ENCODE peak calls at places on chromosomes 2 and 18, in nine cellular contexts. R is OCI-LY7, X is ovary, A is AG04450, T is Panc1, C is A549, E is neural progenitor cell, L is mammary epithelial cell, B is GM12865. S is an unnamed sample.

GRCh38 chr2:5070257-5070656 is 621.9 kb upstream of the SOX11 start:
- DNase-seq in R (no peak), X (no peak), A (no peak), T (no peak), C (no peak), E (no peak), L (peak; percentile 24), B (no peak), S (no peak)

GRCh38 chr18:46402396-46402795 is 254.6 kb downstream of the LOXHD1 start:
- DNase-seq in R (no peak), X (no peak), A (no peak), T (no peak), C (no peak), E (no peak), L (no peak), B (no peak), S (no peak)

GRCh38 chr2:109069430-109070194 is 59.4 kb upstream of the SH3RF3 start:
- DNase-seq in R (no peak), X (no peak), A (no peak), T (no peak), C (no peak), E (peak; percentile 45), L (peak; percentile 73), B (no peak), S (no peak)

GRCh38 chr2:172285010-172285621 is 142.3 kb upstream of the ITGA6 start:
- DNase-seq in R (no peak), X (no peak), A (peak; percentile 27), T (no peak), C (no peak), E (peak; percentile 92), L (peak; percentile 28), B (no peak), S (peak; percentile 44)

GRCh38 chr18:12231986-12232385 is 22.2 kb upstream of the CIDEA start:
- DNase-seq in R (no peak), X (no peak), A (no peak), T (no peak), C (no peak), E (no peak), L (no peak), B (no peak), S (no peak)

GRCh38 chr2:224847961-224848850 is 132.0 kb upstream of the CCDC195 start:
- DNase-seq in R (no peak), X (peak; percentile 35), A (no peak), T (no peak), C (peak; percentile 4), E (no peak), L (peak; percentile 84), B (no peak), S (peak; percentile 39)

GRCh38 chr18:43661570-43661969 is 384.3 kb upstream of the SYT4 start:
- DNase-seq in R (peak; percentile 16), X (no peak), A (peak; percentile 55), T (peak; percentile 28), C (no peak), E (peak; percentile 53), L (peak; percentile 79), B (peak; percentile 58), S (peak; percentile 56)

GRCh38 chr2:15313657-15314056 is 247.5 kb downstream of the NBAS start:
- DNase-seq in R (peak; percentile 35), X (no peak), A (peak; percentile 18), T (no peak), C (no peak), E (no peak), L (peak; percentile 72), B (peak; percentile 55), S (no peak)

GRCh38 chr2:220936641-220937197 is 635.4 kb downstream of the EPHA4 start:
- DNase-seq in R (no peak), X (no peak), A (no peak), T (no peak), C (no peak), E (peak; percentile 20), L (no peak), B (no peak), S (no peak)

GRCh38 chr2:220930542-220931076 is 641.5 kb downstream of the EPHA4 start:
- DNase-seq in R (no peak), X (no peak), A (peak; percentile 85), T (no peak), C (no peak), E (no peak), L (no peak), B (no peak), S (peak; percentile 7)

GRCh38 chr2:220935789-220936321 is 636.2 kb downstream of the EPHA4 start:
- DNase-seq in R (no peak), X (no peak), A (no peak), T (no peak), C (no peak), E (no peak), L (no peak), B (peak; percentile 18), S (no peak)

GRCh38 chr2:220932041-220932440 is 640.1 kb downstream of the EPHA4 start:
- DNase-seq in R (no peak), X (no peak), A (no peak), T (no peak), C (no peak), E (no peak), L (no peak), B (no peak), S (no peak)

DNA sequence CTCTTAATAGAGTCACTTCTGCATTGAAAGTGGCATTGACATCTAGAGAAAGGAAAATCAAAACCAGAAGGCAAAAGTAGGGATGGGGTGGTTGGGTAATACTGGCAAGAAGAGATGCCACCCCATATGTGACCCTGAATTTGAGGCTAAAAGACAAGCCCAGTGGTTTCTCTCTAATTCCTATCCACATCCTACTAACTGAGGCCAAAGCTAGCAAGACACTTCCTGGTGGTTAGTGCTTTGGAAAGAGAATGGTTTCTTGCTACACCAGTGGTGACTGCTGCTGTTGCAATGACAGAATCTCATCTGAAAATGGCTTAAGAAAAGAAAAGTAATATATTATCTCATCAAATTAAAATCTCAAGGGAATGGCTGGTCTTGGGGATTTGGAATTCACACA is 640.6 kb downstream of the EPHA4 start:
- DNase-seq in R (no peak), X (no peak), A (no peak), T (no peak), C (no peak), E (no peak), L (no peak), B (no peak), S (no peak)
- H3K4me3 ChIP-seq in R (no peak overlapping the region), X (no peak overlapping the region), A (no peak overlapping the region), T (no peak overlapping the region), C (no peak overlapping the region), E (no peak overlapping the region), L (no peak overlapping the region), B (no peak overlapping the region), S (no peak overlapping the region)

GRCh38 chr2:75133621-75134020 is 65.7 kb downstream of the TACR1 start:
- DNase-seq in R (no peak), X (no peak), A (no peak), T (no peak), C (no peak), E (no peak), L (no peak), B (no peak), S (no peak)

GRCh38 chr2:75134802-75135201 is 64.5 kb downstream of the TACR1 start:
- DNase-seq in R (no peak), X (no peak), A (no peak), T (no peak), C (no peak), E (no peak), L (no peak), B (no peak), S (no peak)

GRCh38 chr2:75136001-75136400 is 63.3 kb downstream of the TACR1 start:
- DNase-seq in R (no peak), X (no peak), A (no peak), T (no peak), C (no peak), E (no peak), L (no peak), B (no peak), S (no peak)

DNA sequence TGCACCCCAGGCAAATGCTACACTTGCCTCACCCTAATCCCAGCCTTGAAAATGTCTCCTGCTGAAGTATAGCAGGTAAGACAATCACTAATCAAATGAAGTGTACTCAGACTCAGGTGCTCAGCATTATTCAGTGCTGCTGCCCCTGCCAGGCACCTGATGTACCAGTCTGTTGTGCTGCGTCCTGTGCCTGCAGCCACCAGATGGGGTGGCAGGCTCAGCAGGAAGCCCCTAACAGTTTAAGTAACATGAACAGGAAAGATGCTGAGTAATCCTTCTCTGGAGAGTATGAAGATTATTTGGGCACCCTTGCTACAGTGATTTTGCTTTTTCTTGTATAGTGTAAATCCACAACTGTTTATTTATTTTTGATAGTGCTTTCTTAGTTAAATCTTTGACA is 69.1 kb downstream of the TACR1 start:
- DNase-seq in R (peak; percentile 4), X (no peak), A (no peak), T (no peak), C (no peak), E (no peak), L (no peak), B (peak; percentile 24), S (no peak)
- TF ChIP-seq CTCF in R (peak; percentile 39), X (no peak), A (no peak), T (no peak), C (peak; percentile 8), E (no peak), L (no peak), B (no peak), S (peak; percentile 36)

GRCh38 chr18:22189431-22189830 is 20.0 kb downstream of the GATA6 start:
- DNase-seq in R (no peak), X (no peak), A (no peak), T (no peak), C (no peak), E (no peak), L (no peak), B (no peak), S (no peak)
- H3K4me3 ChIP-seq in R (no peak overlapping the region), X (no peak overlapping the region), A (no peak overlapping the region), T (no peak overlapping the region), C (no peak overlapping the region), E (no peak overlapping the region), L (no peak overlapping the region), B (no peak overlapping the region), S (no peak overlapping the region)

GRCh38 chr2:233227579-233227978 is 23.9 kb upstream of the ATG16L1 start:
- DNase-seq in R (no peak), X (no peak), A (no peak), T (no peak), C (no peak), E (no peak), L (no peak), B (no peak), S (no peak)

GRCh38 chr2:233228414-233228813 is 23.1 kb upstream of the ATG16L1 start:
- DNase-seq in R (no peak), X (no peak), A (no peak), T (no peak), C (no peak), E (no peak), L (no peak), B (no peak), S (no peak)

GRCh38 chr2:233225230-233226068 is 26.0 kb upstream of the ATG16L1 start:
- DNase-seq in R (peak; percentile 29), X (no peak), A (no peak), T (no peak), C (no peak), E (no peak), L (no peak), B (peak; percentile 31), S (no peak)

GRCh38 chr2:233223059-233223894 is 28.2 kb upstream of the ATG16L1 start:
- DNase-seq in R (peak; percentile 86), X (no peak), A (no peak), T (no peak), C (no peak), E (no peak), L (no peak), B (peak; percentile 72), S (no peak)

DNA sequence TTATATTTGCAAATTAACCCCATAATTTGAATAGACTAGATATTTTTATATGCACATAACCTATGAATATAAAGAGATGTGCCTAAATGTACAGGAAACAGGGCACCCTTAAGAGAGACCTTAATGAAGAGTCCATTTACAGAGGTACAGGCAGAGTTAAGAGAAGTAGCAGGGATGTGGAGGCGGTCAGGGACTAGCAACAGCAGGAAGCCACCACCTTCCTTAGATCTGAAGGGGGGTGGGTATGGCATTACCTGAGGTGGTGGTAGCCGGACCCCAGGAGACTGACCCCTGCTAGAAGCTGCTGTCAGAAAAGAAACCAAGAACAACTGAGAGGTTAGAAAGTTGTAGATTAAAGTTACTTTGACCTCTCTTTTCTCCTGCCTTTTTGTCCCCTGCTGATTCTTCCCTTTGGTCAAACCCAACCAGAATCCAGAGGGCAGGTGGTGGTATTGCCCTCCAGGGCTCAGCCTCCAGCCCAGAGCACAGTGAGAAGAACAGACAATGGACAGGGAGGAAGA is 24.9 kb upstream of the ATG16L1 start:
- DNase-seq in R (peak; percentile 72), X (no peak), A (no peak), T (no peak), C (no peak), E (no peak), L (no peak), B (no peak), S (no peak)
- TF ChIP-seq CTCF in R (no peak), X (no peak), A (no peak), T (no peak), C (no peak), E (no peak), L (no peak), B (no peak), S (no peak)

S was measured in HFF-Myc.